ENCODE peak calls at places on chromosomes 4 and X, in five cellular contexts. F, D, J, N and U are unnamed samples.

GRCh38 chr4:134862116-134862515 is 660.5 kb upstream of the PABPC4L start:
- DNase-seq in F (no peak), D (no peak), J (no peak), N (no peak), U (no peak)

GRCh38 chrX:102727761-102728160 is 7.2 kb downstream of the GPRASP3 start:
- DNase-seq in F (no peak), D (no peak), J (no peak), N (no peak), U (no peak)

GRCh38 chrX:132271330-132271729 is 52.1 kb upstream of the RAP2C start:
- DNase-seq in F (no peak), D (peak), J (peak), N (no peak), U (no peak)

GRCh38 chr4:178612725-178613124 is 1170.5 kb upstream of the AGA start:
- DNase-seq in F (no peak), D (no peak), J (no peak), N (no peak), U (no peak)

GRCh38 chr4:81260443-81261102 is 45.6 kb upstream of the PRKG2 start:
- DNase-seq in F (peak), D (no peak), J (no peak), N (no peak), U (peak)

GRCh38 chr4:88439161-88439760 is 17.7 kb upstream of the HERC5 start:
- DNase-seq in F (no peak), D (no peak), J (no peak), N (no peak), U (no peak)

GRCh38 chr4:6763330-6763851 is 19.1 kb upstream of the KIAA0232 start:
- DNase-seq in F (no peak), D (no peak), J (no peak), N (no peak), U (no peak)

GRCh38 chr4:87659247-87659931 is 9.3 kb downstream of the DMP1 start:
- DNase-seq in F (no peak), D (no peak), J (no peak), N (no peak), U (no peak)